ENCODE peak calls at places on chromosomes 7 and 10, in eight cellular contexts. Y, D, Q, H, M, R, G and L are unnamed samples.
A peak's percentile ranks its signal among the peaks of the same experiment; 100 is the strongest.

GRCh38 chr7:28378574-28379149 is 33.7 kb upstream of the CREB5 start:
- DNase-seq in H (no peak), Y (no peak), R (no peak), M (no peak), D (no peak), Q (no peak), G (peak; percentile 69), L (no peak)

GRCh38 chr10:115936926-115937755 is 335.9 kb downstream of the GFRA1 start:
- DNase-seq in Q (no peak), Y (no peak), D (no peak), M (no peak), R (peak; percentile 46), G (peak; percentile 75), H (no peak), L (no peak)

GRCh38 chr7:22672892-22673637 is 53.9 kb upstream of the IL6 start:
- DNase-seq in G (peak; percentile 51), Q (no peak), Y (no peak), D (peak; percentile 80), H (no peak), M (no peak), R (peak; percentile 57), L (no peak)

GRCh38 chr7:90459888-90460287 is 9.6 kb upstream of the PTTG1IP2 start:
- DNase-seq in G (peak; percentile 22), D (peak; percentile 10), R (no peak), M (no peak), Y (no peak), Q (no peak), H (no peak), L (no peak)

GRCh38 chr10:103828107-103828506 is 27.3 kb downstream of the SH3PXD2A start:
- DNase-seq in R (no peak), G (no peak), D (no peak), M (no peak), H (no peak), Y (no peak), Q (no peak), L (no peak)

GRCh38 chr7:1136841-1137516 is 23.0 kb downstream of the ZFAND2A start:
- DNase-seq in Q (no peak), R (no peak), G (no peak), M (no peak), H (no peak), D (peak; percentile 60), Y (no peak), L (no peak)

GRCh38 chr7:25014735-25015134 is 34.8 kb upstream of the OSBPL3 start:
- DNase-seq in H (no peak), G (peak; percentile 95), D (no peak), M (peak; percentile 86), R (peak; percentile 70), Y (peak; percentile 66), Q (peak; percentile 82), L (no peak)

GRCh38 chr7:31763548-31763947 is 76.5 kb downstream of the PPP1R17 start:
- DNase-seq in D (no peak), Q (no peak), Y (no peak), H (no peak), G (no peak), R (no peak), M (no peak), L (no peak)

GRCh38 chr10:14665865-14666857 is 108.5 kb downstream of the FAM107B start:
- DNase-seq in R (no peak), Q (no peak), M (no peak), G (peak; percentile 47), H (no peak), Y (no peak), D (no peak), L (no peak)

GRCh38 chr7:128859232-128860157 is 3.2 kb upstream of the ATP6V1F start:
- DNase-seq in D (no peak), Q (no peak), Y (no peak), H (no peak), G (peak; percentile 41), M (no peak), R (peak; percentile 34), L (no peak)

GRCh38 chr7:2779086-2779485 is 65.0 kb downstream of the GNA12 start:
- DNase-seq in H (no peak), D (no peak), Y (no peak), R (no peak), M (no peak), Q (no peak), G (peak; percentile 16), L (no peak)

GRCh38 chr10:88687853-88688467 is 18.1 kb upstream of the LIPK start:
- DNase-seq in Y (no peak), G (peak; percentile 58), R (peak; percentile 36), M (no peak), H (no peak), Q (no peak), D (peak; percentile 27), L (no peak)

GRCh38 chr7:137395425-137395824 is 51.9 kb upstream of the PTN start:
- DNase-seq in M (no peak), D (no peak), R (no peak), G (no peak), Y (no peak), Q (no peak), H (no peak), L (no peak)

GRCh38 chr7:78542551-78542950 is 744.0 kb downstream of the PHTF2 start:
- DNase-seq in R (no peak), M (no peak), Q (no peak), Y (no peak), G (no peak), D (no peak), H (no peak), L (no peak)

GRCh38 chr10:123146892-123147634 is 873 bp upstream of the HMX2 start:
- DNase-seq in D (no peak), R (no peak), H (no peak), G (no peak), M (no peak), Y (no peak), Q (no peak), L (no peak)

GRCh38 chr10:119726291-119727261 is 726 bp downstream of the INPP5F start:
- DNase-seq in R (no peak), G (no peak), Q (no peak), H (peak; percentile 42), M (no peak), Y (no peak), D (no peak), L (peak; percentile 12)

GRCh38 chr7:66840316-66840715 is 80.7 kb upstream of the TMEM248 start:
- DNase-seq in H (no peak), D (no peak), Y (no peak), G (no peak), M (no peak), R (no peak), Q (no peak), L (no peak)

GRCh38 chr10:30098624-30099023 is 39.2 kb upstream of the JCAD start:
- DNase-seq in H (no peak), D (no peak), Q (peak; percentile 63), M (peak; percentile 72), Y (no peak), R (peak; percentile 83), G (peak; percentile 88), L (no peak)

GRCh38 chr7:109354552-109354951 is 784.9 kb downstream of the DNAJB9 start:
- DNase-seq in H (no peak), R (no peak), Q (no peak), D (no peak), M (no peak), Y (no peak), G (no peak), L (no peak)

GRCh38 chr10:43049081-43049551 is 27.8 kb upstream of the RET start:
- DNase-seq in M (no peak), Q (no peak), Y (no peak), R (no peak), H (no peak), D (no peak), G (no peak), L (no peak)

GRCh38 chr7:106206826-106207541 is 77.8 kb downstream of the NAMPT start:
- DNase-seq in M (no peak), G (no peak), Q (no peak), Y (no peak), H (peak; percentile 70), D (no peak), R (no peak), L (no peak)

DNA sequence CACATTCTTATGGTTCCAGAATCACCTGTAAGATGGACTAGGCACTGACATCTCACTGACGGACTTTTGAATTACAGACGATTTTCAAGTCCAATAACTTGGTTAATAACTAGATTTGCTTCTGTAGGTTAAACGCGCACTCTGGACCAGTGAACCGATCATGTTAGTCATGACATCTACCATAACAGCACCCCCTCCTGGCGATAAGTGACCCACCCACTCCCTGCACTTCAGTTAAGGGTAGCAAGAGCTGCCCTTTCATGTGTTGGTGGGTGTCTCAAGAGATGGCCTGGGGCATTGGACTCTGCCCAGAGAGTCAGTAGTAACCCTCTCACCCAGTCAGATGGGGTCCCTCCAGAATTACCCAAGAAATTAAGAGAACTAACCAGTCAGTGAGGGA is 12.9 kb downstream of the GRM8 start:
- DNase-seq in M (no peak), D (no peak), Y (no peak), G (no peak), H (no peak), R (no peak), Q (no peak), L (no peak)
- TF ChIP-seq CTCF in M (no peak), D (no peak), Y (no peak), G (no peak), H (no peak), R (no peak), Q (no peak), L (no peak)

GRCh38 chr7:72406820-72407403 is 5.2 kb downstream of the CALN1 start:
- DNase-seq in R (no peak), M (no peak), Q (no peak), H (no peak), D (no peak), Y (no peak), G (no peak), L (no peak)
- TF ChIP-seq CTCF in R (no peak), M (no peak), Q (no peak), H (no peak), D (no peak), Y (no peak), G (no peak), L (no peak)

GRCh38 chr10:127973810-127974311 is 67.0 kb downstream of the PTPRE start:
- DNase-seq in Q (no peak), D (no peak), M (no peak), H (no peak), Y (no peak), G (no peak), R (no peak), L (no peak)
- TF ChIP-seq CTCF in Q (no peak), D (no peak), M (no peak), H (no peak), Y (no peak), G (no peak), R (peak; percentile 6), L (no peak)

GRCh38 chr10:96560489-96560888 is 26.3 kb downstream of the TM9SF3 start:
- DNase-seq in G (no peak), M (no peak), D (no peak), Y (no peak), H (no peak), R (no peak), Q (no peak), L (no peak)

GRCh38 chr10:96560970-96561887 is 25.6 kb downstream of the TM9SF3 start:
- DNase-seq in M (no peak), Q (no peak), Y (no peak), D (no peak), R (no peak), H (no peak), G (peak; percentile 31), L (no peak)

DNA sequence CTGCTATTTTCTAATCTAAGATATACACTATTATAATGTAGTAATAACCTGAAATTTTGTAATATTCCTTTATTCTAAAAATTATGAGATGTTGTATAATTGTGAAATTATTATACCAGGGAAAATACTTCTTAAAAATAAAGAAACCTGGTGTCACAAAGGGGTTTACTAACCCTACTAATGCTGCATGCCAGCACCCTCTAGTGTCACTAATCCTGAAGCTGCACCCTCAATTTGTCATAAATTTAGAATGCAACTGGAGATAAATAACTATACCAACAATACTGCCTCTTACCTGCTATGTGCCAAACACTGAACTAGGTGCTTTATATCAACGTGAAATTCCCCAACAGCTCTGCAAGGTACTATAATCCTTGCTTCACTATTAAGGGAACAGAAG is 30.8 kb downstream of the TM9SF3 start:
- DNase-seq in Y (no peak), G (peak; percentile 34), R (peak; percentile 9), Q (no peak), D (no peak), M (no peak), H (no peak), L (peak; percentile 34)
- TF ChIP-seq CTCF in Y (peak; percentile 36), G (peak; percentile 46), R (peak; percentile 54), Q (peak; percentile 22), D (peak; percentile 43), M (peak; percentile 30), H (peak; percentile 27), L (peak; percentile 62)